ENCODE peak calls at places on chromosomes 3 and 15, in five cellular contexts. A, U, S, I and Y are unnamed samples.

GRCh38 chr3:130699765-130700164 is 46.9 kb downstream of the PIK3R4 start:
- DNase-seq in A (peak), U (no peak), S (no peak), I (no peak), Y (no peak)

GRCh38 chr15:72585025-72585424 is 69.5 kb upstream of the GOLGA6B start:
- DNase-seq in A (no peak), U (no peak), S (no peak), I (no peak), Y (no peak)

GRCh38 chr3:186142556-186142955 is 33.7 kb upstream of the ETV5 start:
- DNase-seq in A (no peak), U (no peak), S (no peak), I (no peak), Y (no peak)

GRCh38 chr15:65921780-65922179 is 52.5 kb downstream of the RAB11A start:
- DNase-seq in A (no peak), U (no peak), S (no peak), I (no peak), Y (no peak)

GRCh38 chr3:134355416-134355815 is 18.8 kb downstream of the AMOTL2 start:
- DNase-seq in A (no peak), U (no peak), S (no peak), I (no peak), Y (no peak)

GRCh38 chr15:60916674-60917468 is 312.2 kb downstream of the RORA start:
- DNase-seq in A (peak), U (peak), S (peak), I (peak), Y (peak)

GRCh38 chr3:14405120-14405885 is 2.9 kb downstream of the SLC6A6 start:
- DNase-seq in A (no peak), U (no peak), S (no peak), I (no peak), Y (no peak)

GRCh38 chr3:168134931-168135330 is 39.2 kb upstream of the GOLIM4 start:
- DNase-seq in A (no peak), U (no peak), S (no peak), I (peak), Y (no peak)

GRCh38 chr3:123766195-123767019 is 117.7 kb downstream of the MYLK start:
- DNase-seq in A (no peak), U (no peak), S (no peak), I (no peak), Y (no peak)

GRCh38 chr3:171453175-171453868 is 6.9 kb downstream of the TNIK start:
- DNase-seq in A (no peak), U (no peak), S (no peak), I (no peak), Y (no peak)